ENCODE peak calls at places on chromosome 12, in four cellular contexts. P, N, W and Y are unnamed samples.

GRCh38 chr12:26863515-26863914 is 30.5 kb upstream of the ITPR2 start:
- DNase-seq in P (no peak), N (peak), W (no peak), Y (no peak)

GRCh38 chr12:19482551-19483109 is 43.3 kb downstream of the AEBP2 start:
- DNase-seq in P (no peak), N (peak), W (no peak), Y (no peak)

GRCh38 chr12:88185988-88186387 is 43.9 kb downstream of the TMTC3 start:
- DNase-seq in P (peak), N (no peak), W (no peak), Y (no peak)

GRCh38 chr12:13100882-13101769 is 2.3 kb downstream of the GSG1 start:
- DNase-seq in P (peak), N (peak), W (peak), Y (peak)

GRCh38 chr12:73817161-73817560 is 720.5 kb upstream of the ATXN7L3B start:
- DNase-seq in P (no peak), N (no peak), W (no peak), Y (no peak)

GRCh38 chr12:14896477-14897184 is 11.0 kb upstream of the MGP start:
- DNase-seq in P (no peak), N (no peak), W (no peak), Y (no peak)

GRCh38 chr12:11621797-11622423 is 27.6 kb upstream of the ETV6 start:
- DNase-seq in P (no peak), N (peak), W (no peak), Y (no peak)

GRCh38 chr12:13339538-13339937 is 143.0 kb downstream of the EMP1 start:
- DNase-seq in P (peak), N (no peak), W (no peak), Y (no peak)

GRCh38 chr12:127024791-127025190 is 1242.2 kb upstream of the TMEM132C start:
- DNase-seq in P (no peak), N (no peak), W (no peak), Y (no peak)

DNA sequence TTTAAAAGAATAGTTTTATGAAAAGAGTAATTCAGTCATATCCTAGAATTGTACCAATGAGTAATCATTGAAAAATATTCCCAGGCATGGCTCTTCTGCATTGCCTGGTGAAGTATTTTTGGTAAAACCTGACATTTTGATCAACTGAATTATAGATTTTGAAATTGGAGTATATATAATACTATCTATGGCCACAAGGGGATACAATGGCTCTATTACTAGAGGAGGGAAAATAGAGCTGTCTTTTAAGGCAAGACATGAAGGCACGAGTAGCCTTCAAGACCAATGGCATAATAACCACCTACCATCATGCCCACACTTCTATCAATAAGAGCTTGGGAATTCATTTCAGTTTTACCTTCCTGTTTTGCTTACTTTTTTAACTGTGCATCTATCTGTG is 1241.4 kb upstream of the TMEM132C start:
- DNase-seq in P (peak), N (no peak), W (no peak), Y (no peak)
- TF ChIP-seq CTCF in P (peak), N (no peak), W (peak), Y (no peak)

GRCh38 chr12:83390186-83390585 is 703.5 kb downstream of the TMTC2 start:
- DNase-seq in P (no peak), N (no peak), W (no peak), Y (no peak)

GRCh38 chr12:83388551-83388950 is 701.8 kb downstream of the TMTC2 start:
- DNase-seq in P (no peak), N (no peak), W (no peak), Y (no peak)

DNA sequence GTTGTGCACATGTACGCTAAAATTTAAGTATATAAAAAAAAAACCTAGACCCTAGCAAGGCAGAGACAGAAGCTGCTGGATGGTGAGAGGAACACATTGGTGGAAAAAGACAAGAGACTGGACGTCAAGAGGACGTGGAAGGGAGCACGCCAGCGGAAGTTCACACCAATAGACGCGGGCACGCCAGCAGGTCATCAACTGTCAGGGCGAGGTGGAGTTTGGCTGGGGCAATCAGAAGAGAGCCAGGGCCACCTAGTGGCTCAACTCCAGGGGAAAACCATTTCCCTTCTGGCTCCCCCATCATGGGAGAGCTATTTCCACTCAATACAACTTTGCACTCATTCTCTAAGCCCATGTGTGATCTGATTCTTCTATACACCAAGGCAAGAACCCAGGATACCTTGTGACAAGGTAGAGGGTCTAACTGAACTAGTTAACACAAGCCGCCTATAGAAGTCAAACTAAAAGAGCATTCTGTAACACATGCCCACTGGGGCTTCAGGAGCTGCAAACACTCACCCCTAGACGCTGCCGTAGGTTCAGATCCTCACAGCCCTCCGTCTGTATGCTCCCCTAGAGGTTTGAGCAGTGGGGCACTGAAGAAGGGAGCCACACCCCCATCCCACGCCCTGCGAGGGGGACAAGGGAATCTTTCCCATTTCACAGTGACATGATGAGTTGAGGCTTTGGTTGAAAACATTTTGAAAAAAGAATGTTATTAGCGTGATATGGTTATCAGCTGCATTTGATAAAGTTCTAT is 702.7 kb downstream of the TMTC2 start:
- DNase-seq in P (no peak), N (peak), W (no peak), Y (no peak)
- TF ChIP-seq CTCF in P (no peak), N (peak), W (peak), Y (no peak)

GRCh38 chr12:120358412-120359158 is 10.4 kb downstream of the MSI1 start:
- DNase-seq in P (no peak), N (no peak), W (no peak), Y (no peak)
- TF ChIP-seq CTCF in P (no peak), N (no peak), W (no peak), Y (no peak)

DNA sequence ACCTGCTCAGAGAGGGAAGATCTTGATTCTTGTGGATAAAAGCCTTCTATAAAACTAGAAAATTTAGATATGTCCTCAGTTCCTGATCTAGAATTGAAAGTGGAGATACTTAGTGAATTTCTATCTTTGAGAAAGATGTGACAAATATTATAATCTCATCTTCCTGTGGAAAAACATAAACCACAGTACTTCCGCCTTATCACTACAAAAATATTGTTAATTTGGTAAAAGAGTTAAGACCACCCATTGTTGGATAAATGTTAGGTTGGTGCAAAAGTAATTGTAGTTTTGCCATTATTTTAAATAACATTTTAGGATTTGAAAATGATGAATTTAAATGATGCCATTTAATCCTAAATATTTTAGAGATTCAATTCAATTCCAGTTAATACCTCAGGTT is at the start of gene KLRK1:
- DNase-seq in P (no peak), N (no peak), W (no peak), Y (no peak)
- TF ChIP-seq CTCF in P (no peak), N (no peak), W (no peak), Y (no peak)

GRCh38 chr12:113870890-113871289 is 95.2 kb downstream of the RBM19 start:
- DNase-seq in P (no peak), N (no peak), W (no peak), Y (no peak)

GRCh38 chr12:113870035-113870434 is 96.1 kb downstream of the RBM19 start:
- DNase-seq in P (no peak), N (no peak), W (no peak), Y (no peak)

GRCh38 chr12:113866496-113866895 is 99.6 kb downstream of the RBM19 start:
- DNase-seq in P (no peak), N (no peak), W (no peak), Y (no peak)

GRCh38 chr12:113868365-113868764 is 97.8 kb downstream of the RBM19 start:
- DNase-seq in P (no peak), N (no peak), W (no peak), Y (no peak)

DNA sequence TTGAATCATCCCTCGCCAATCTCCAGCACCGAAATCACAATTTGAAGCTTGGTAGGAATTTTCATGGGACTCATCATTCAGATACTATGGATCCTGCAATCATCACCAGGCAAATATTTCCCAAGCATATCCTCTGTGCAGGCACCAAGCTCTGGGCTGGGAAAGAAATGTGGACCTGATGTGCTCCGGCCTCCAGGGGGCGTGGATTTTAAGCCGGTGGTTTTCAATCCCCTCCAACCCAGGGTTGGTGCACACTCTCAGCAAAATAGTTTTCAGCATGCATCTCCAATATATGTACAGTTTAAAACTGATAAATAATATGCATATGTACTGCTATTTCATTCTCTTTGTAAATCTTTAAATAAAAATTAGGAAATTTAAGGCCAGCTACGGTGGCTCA is 98.9 kb downstream of the RBM19 start:
- DNase-seq in P (peak), N (no peak), W (no peak), Y (no peak)
- TF ChIP-seq CTCF in P (peak), N (peak), W (peak), Y (no peak)